ENCODE peak calls at places on chromosomes 6 and 20, in four cellular contexts. One of them, this sample, is unnamed.

GRCh38 chr6:36592221-36592655 is 1.9 kb upstream of the SRSF3 start:
- DNase-seq in stimulated activated CD4-positive, alpha-beta T cell treated with anti-CD3 and anti-CD28 coated beads, Interleukin-1b, Interleukin-23, amount 100 ng/mL, for 48 hours: no peak
- DNase-seq in AG09309: no peak
- DNase-seq in skeletal muscle cell: no peak
- DNase-seq in this sample: no peak

GRCh38 chr20:54292186-54292585 is 84.3 kb downstream of the PFDN4 start:
- DNase-seq in AG09309: no peak
- DNase-seq in stimulated activated CD4-positive, alpha-beta T cell treated with anti-CD3 and anti-CD28 coated beads, Interleukin-1b, Interleukin-23, amount 100 ng/mL, for 48 hours: no peak
- DNase-seq in skeletal muscle cell: peak; percentile 51
- DNase-seq in this sample: no peak

GRCh38 chr20:59004493-59004762 is 2.6 kb downstream of the CTSZ start:
- DNase-seq in AG09309: no peak
- DNase-seq in stimulated activated CD4-positive, alpha-beta T cell treated with anti-CD3 and anti-CD28 coated beads, Interleukin-1b, Interleukin-23, amount 100 ng/mL, for 48 hours: peak; percentile 50
- DNase-seq in skeletal muscle cell: no peak
- DNase-seq in this sample: no peak

GRCh38 chr6:168169624-168170023 is 90.6 kb upstream of the FRMD1 start:
- DNase-seq in skeletal muscle cell: no peak
- DNase-seq in stimulated activated CD4-positive, alpha-beta T cell treated with anti-CD3 and anti-CD28 coated beads, Interleukin-1b, Interleukin-23, amount 100 ng/mL, for 48 hours: no peak
- DNase-seq in AG09309: no peak
- DNase-seq in this sample: no peak

GRCh38 chr20:53080969-53081871 is 109.1 kb downstream of the TSHZ2 start:
- DNase-seq in skeletal muscle cell: no peak
- DNase-seq in stimulated activated CD4-positive, alpha-beta T cell treated with anti-CD3 and anti-CD28 coated beads, Interleukin-1b, Interleukin-23, amount 100 ng/mL, for 48 hours: peak; percentile 43
- DNase-seq in AG09309: no peak
- DNase-seq in this sample: no peak

GRCh38 chr20:41746635-41747034 is 128.5 kb upstream of the CHD6 start:
- DNase-seq in skeletal muscle cell: no peak
- DNase-seq in AG09309: no peak
- DNase-seq in stimulated activated CD4-positive, alpha-beta T cell treated with anti-CD3 and anti-CD28 coated beads, Interleukin-1b, Interleukin-23, amount 100 ng/mL, for 48 hours: no peak
- DNase-seq in this sample: no peak

GRCh38 chr6:82711992-82712788 is 348.6 kb downstream of the TPBG start:
- DNase-seq in stimulated activated CD4-positive, alpha-beta T cell treated with anti-CD3 and anti-CD28 coated beads, Interleukin-1b, Interleukin-23, amount 100 ng/mL, for 48 hours: no peak
- DNase-seq in AG09309: peak; percentile 75
- DNase-seq in skeletal muscle cell: peak; percentile 17
- DNase-seq in this sample: no peak

GRCh38 chr20:23092861-23093543 is 6.9 kb upstream of the CD93 start:
- DNase-seq in stimulated activated CD4-positive, alpha-beta T cell treated with anti-CD3 and anti-CD28 coated beads, Interleukin-1b, Interleukin-23, amount 100 ng/mL, for 48 hours: no peak
- DNase-seq in skeletal muscle cell: no peak
- DNase-seq in AG09309: no peak
- DNase-seq in this sample: no peak

GRCh38 chr6:25332671-25333071 is 53.5 kb downstream of the CARMIL1 start:
- DNase-seq in stimulated activated CD4-positive, alpha-beta T cell treated with anti-CD3 and anti-CD28 coated beads, Interleukin-1b, Interleukin-23, amount 100 ng/mL, for 48 hours: no peak
- DNase-seq in AG09309: no peak
- DNase-seq in skeletal muscle cell: no peak
- DNase-seq in this sample: no peak

GRCh38 chr6:110492584-110492983 is 16.2 kb upstream of the SLC22A16 start:
- DNase-seq in stimulated activated CD4-positive, alpha-beta T cell treated with anti-CD3 and anti-CD28 coated beads, Interleukin-1b, Interleukin-23, amount 100 ng/mL, for 48 hours: no peak
- DNase-seq in AG09309: no peak
- DNase-seq in skeletal muscle cell: no peak
- DNase-seq in this sample: no peak

GRCh38 chr20:48195121-48195870 is 410.0 kb upstream of the SULF2 start:
- DNase-seq in AG09309: no peak
- DNase-seq in skeletal muscle cell: no peak
- DNase-seq in stimulated activated CD4-positive, alpha-beta T cell treated with anti-CD3 and anti-CD28 coated beads, Interleukin-1b, Interleukin-23, amount 100 ng/mL, for 48 hours: no peak
- DNase-seq in this sample: no peak

GRCh38 chr6:56786256-56786655 is 143.6 kb upstream of the DST start:
- DNase-seq in stimulated activated CD4-positive, alpha-beta T cell treated with anti-CD3 and anti-CD28 coated beads, Interleukin-1b, Interleukin-23, amount 100 ng/mL, for 48 hours: no peak
- DNase-seq in AG09309: no peak
- DNase-seq in skeletal muscle cell: no peak
- DNase-seq in this sample: no peak

GRCh38 chr6:86331265-86331840 is 606.0 kb upstream of the HTR1E start:
- DNase-seq in skeletal muscle cell: no peak
- DNase-seq in AG09309: no peak
- DNase-seq in stimulated activated CD4-positive, alpha-beta T cell treated with anti-CD3 and anti-CD28 coated beads, Interleukin-1b, Interleukin-23, amount 100 ng/mL, for 48 hours: no peak
- DNase-seq in this sample: no peak

GRCh38 chr6:36276581-36277536 is 7.0 kb downstream of the PNPLA1 start:
- DNase-seq in stimulated activated CD4-positive, alpha-beta T cell treated with anti-CD3 and anti-CD28 coated beads, Interleukin-1b, Interleukin-23, amount 100 ng/mL, for 48 hours: no peak
- DNase-seq in AG09309: no peak
- DNase-seq in skeletal muscle cell: no peak
- DNase-seq in this sample: no peak

GRCh38 chr20:57312138-57312537 is 17.5 kb upstream of the SPO11 start:
- DNase-seq in stimulated activated CD4-positive, alpha-beta T cell treated with anti-CD3 and anti-CD28 coated beads, Interleukin-1b, Interleukin-23, amount 100 ng/mL, for 48 hours: no peak
- DNase-seq in AG09309: no peak
- DNase-seq in skeletal muscle cell: no peak
- DNase-seq in this sample: no peak

This sample was measured in T-helper 2 cell treated with Interferon-gamma antibody and Interleukin-4, amounts not matched to agents 5 μg/mL and 100 μg/mL, for 36 hours.